ENCODE peak calls at places on chromosomes 6 and 20, in four cellular contexts. S, X, W and T are unnamed samples.
A peak's percentile ranks its signal among the peaks of the same experiment; 100 is the strongest.

GRCh38 chr6:25088513-25088912 is 152.8 kb upstream of the RIPOR2 start:
- DNase-seq in X (peak; percentile 63), S (no peak), W (no peak), T (no peak)

GRCh38 chr6:42239333-42239732 is 21.7 kb upstream of the MRPS10 start:
- DNase-seq in W (no peak), X (peak; percentile 51), S (no peak), T (no peak)

GRCh38 chr6:167827062-167827587 is 414 bp downstream of the AFDN start:
- DNase-seq in W (peak; percentile 80), X (no peak), S (no peak), T (no peak)

GRCh38 chr6:156617376-156617775 is 159.8 kb upstream of the ARID1B start:
- DNase-seq in X (no peak), S (no peak), W (no peak), T (no peak)

GRCh38 chr20:61573415-61574305 is 321.6 kb downstream of the CDH4 start:
- DNase-seq in S (no peak), X (no peak), W (no peak), T (no peak)

GRCh38 chr6:131875647-131876046 is 67.8 kb downstream of the ENPP1 start:
- DNase-seq in S (no peak), X (no peak), W (no peak), T (no peak)

GRCh38 chr6:42901538-42901957 is 14.3 kb upstream of the PTCRA start:
- DNase-seq in X (peak; percentile 74), S (peak; percentile 79), W (peak; percentile 62), T (peak; percentile 90)

GRCh38 chr6:157294654-157295053 is 28.7 kb downstream of the TMEM242 start:
- DNase-seq in X (no peak), S (no peak), W (no peak), T (no peak)

GRCh38 chr20:50898475-50898874 is 32.8 kb downstream of the ADNP start:
- DNase-seq in W (no peak), X (no peak), S (no peak), T (no peak)

GRCh38 chr6:168292911-168293310 is 26.7 kb downstream of the DACT2 start:
- DNase-seq in X (no peak), S (no peak), W (no peak), T (no peak)

GRCh38 chr6:43070028-43070632 is 6.0 kb upstream of the PTK7 start:
- DNase-seq in X (peak; percentile 40), S (no peak), W (peak; percentile 80), T (peak; percentile 77)

GRCh38 chr6:34391023-34391485 is 1.4 kb downstream of the NUDT3 start:
- DNase-seq in X (peak; percentile 31), W (no peak), S (no peak), T (peak; percentile 85)

GRCh38 chr6:77561768-77562314 is 91.0 kb upstream of the MEI4 start:
- DNase-seq in S (no peak), W (no peak), X (peak; percentile 23), T (no peak)

GRCh38 chr6:94272327-94272726 is 853.0 kb upstream of the EPHA7 start:
- DNase-seq in X (no peak), W (no peak), S (no peak), T (no peak)

GRCh38 chr6:33172307-33173227 is 19.7 kb downstream of the COL11A2 start:
- DNase-seq in X (peak; percentile 25), S (peak; percentile 32), W (peak; percentile 82), T (peak; percentile 29)

GRCh38 chr6:127069659-127070279 is 48.7 kb upstream of the RSPO3 start:
- DNase-seq in X (peak; percentile 33), S (no peak), W (peak; percentile 13), T (peak; percentile 36)

GRCh38 chr20:50226093-50226974 is 35.7 kb downstream of the CEBPB start:
- DNase-seq in X (peak; percentile 70), W (no peak), S (no peak), T (peak; percentile 87)

GRCh38 chr20:36773123-36773547 is 428 bp downstream of the DSN1 start:
- DNase-seq in X (no peak), W (no peak), S (no peak), T (no peak)

GRCh38 chr6:29705389-29706231 is 17.6 kb upstream of the HLA-F start:
- DNase-seq in X (peak; percentile 65), S (no peak), W (no peak), T (no peak)

GRCh38 chr6:144149558-144149893 is 791 bp upstream of the STX11 start:
- DNase-seq in W (no peak), X (no peak), S (no peak), T (no peak)